ENCODE peak calls at places on chromosomes 1 and 21, in eight cellular contexts. G is CD4-positive, alpha-beta T cell; S is activated CD8-positive, alpha-beta memory T cell treated with anti-CD3 and anti-CD28 coated beads for 24 hours; L is GM23248; A is GM12865; M is activated T-helper 1 cell treated with Interleukin-2 at 50 U/mL for 16 hours; Y is SJSA1; D is T-helper 17 cell. X is an unnamed sample.

GRCh38 chr1:33335020-33335419 is 14.1 kb upstream of the A3GALT2 start:
- DNase-seq in G (no peak), S (no peak), L (peak; percentile 26), A (no peak), M (no peak), Y (no peak), D (no peak), X (no peak)

GRCh38 chr1:116667577-116668105 is at the start of gene IGSF3:
- DNase-seq in G (peak; percentile 44), S (peak; percentile 74), L (peak; percentile 64), A (peak; percentile 52), M (peak; percentile 22), Y (peak; percentile 66), D (peak; percentile 16), X (peak; percentile 82)

GRCh38 chr1:231124746-231125145 is 37.1 kb upstream of the TRIM67 start:
- DNase-seq in G (no peak), S (no peak), L (no peak), A (no peak), M (no peak), Y (no peak), D (no peak), X (no peak)

GRCh38 chr1:185704181-185704580 is 30.0 kb upstream of the HMCN1 start:
- DNase-seq in G (no peak), S (no peak), L (no peak), A (no peak), M (no peak), Y (no peak), D (no peak), X (no peak)

GRCh38 chr1:14915356-14916054 is 238.0 kb upstream of the TMEM51 start:
- DNase-seq in G (peak; percentile 36), S (peak; percentile 75), L (peak; percentile 56), A (peak; percentile 58), M (peak; percentile 3), Y (peak; percentile 62), D (peak; percentile 15), X (peak; percentile 32)

GRCh38 chr1:84355556-84355955 is 42.7 kb upstream of the DNASE2B start:
- DNase-seq in G (no peak), S (no peak), L (no peak), A (no peak), M (no peak), Y (no peak), D (no peak), X (no peak)

GRCh38 chr1:20678599-20678998 is 17.4 kb upstream of the DDOST start:
- DNase-seq in G (no peak), S (no peak), L (no peak), A (peak; percentile 84), M (no peak), Y (no peak), D (no peak), X (no peak)

GRCh38 chr1:228471762-228472398 is 15.3 kb upstream of the RNF187 start:
- DNase-seq in G (no peak), S (no peak), L (peak; percentile 78), A (peak; percentile 69), M (no peak), Y (no peak), D (no peak), X (no peak)

GRCh38 chr1:200041337-200042118 is 14.0 kb downstream of the NR5A2 start:
- DNase-seq in G (no peak), S (no peak), L (no peak), A (no peak), M (no peak), Y (no peak), D (no peak), X (no peak)

GRCh38 chr1:55720243-55720642 is 505.1 kb upstream of the USP24 start:
- DNase-seq in G (no peak), S (no peak), L (peak; percentile 44), A (no peak), M (no peak), Y (no peak), D (no peak), X (peak; percentile 55)

GRCh38 chr1:109112056-109112651 is 1.8 kb upstream of the ELAPOR1 start:
- DNase-seq in G (no peak), S (no peak), L (peak; percentile 73), A (peak; percentile 39), M (no peak), Y (no peak), D (no peak), X (no peak)

GRCh38 chr1:161038523-161039153 is at the start of gene TSTD1:
- DNase-seq in G (peak; percentile 86), S (peak; percentile 92), L (no peak), A (peak; percentile 90), M (peak; percentile 81), Y (no peak), D (peak; percentile 82), X (peak; percentile 52)

GRCh38 chr21:44931501-44932365 is 8.1 kb upstream of the SLX9 start:
- DNase-seq in G (no peak), S (peak; percentile 71), L (peak; percentile 25), A (peak; percentile 40), M (no peak), Y (no peak), D (no peak), X (peak; percentile 15)

GRCh38 chr1:102970496-102971078 is 137.7 kb downstream of the COL11A1 start:
- DNase-seq in G (no peak), S (no peak), L (peak; percentile 81), A (peak; percentile 70), M (no peak), Y (peak; percentile 44), D (no peak), X (no peak)

GRCh38 chr1:207753611-207754010 is 1.8 kb downstream of the CD46 start:
- DNase-seq in G (no peak), S (no peak), L (no peak), A (no peak), M (no peak), Y (no peak), D (no peak), X (no peak)

GRCh38 chr1:16209132-16209846 is 3.2 kb downstream of the ARHGEF19 start:
- DNase-seq in G (no peak), S (no peak), L (no peak), A (no peak), M (no peak), Y (no peak), D (no peak), X (no peak)

GRCh38 chr1:163706915-163707314 is 385.2 kb downstream of the NUF2 start:
- DNase-seq in G (no peak), S (no peak), L (no peak), A (no peak), M (no peak), Y (no peak), D (no peak), X (no peak)

GRCh38 chr1:162475089-162475488 is 22.5 kb upstream of the UHMK1 start:
- DNase-seq in G (no peak), S (no peak), L (peak; percentile 4), A (no peak), M (no peak), Y (no peak), D (no peak), X (no peak)

GRCh38 chr1:184753608-184754478 is 815 bp downstream of the EDEM3 start:
- DNase-seq in G (peak; percentile 57), S (no peak), L (peak; percentile 59), A (peak; percentile 64), M (peak; percentile 19), Y (peak; percentile 48), D (no peak), X (peak; percentile 39)

GRCh38 chr1:9242338-9242969 is 7.9 kb downstream of the H6PD start:
- DNase-seq in G (no peak), S (no peak), L (no peak), A (no peak), M (no peak), Y (no peak), D (no peak), X (peak; percentile 86)

GRCh38 chr1:175708787-175709186 is 34.6 kb downstream of the TNR start:
- DNase-seq in G (no peak), S (no peak), L (no peak), A (peak; percentile 46), M (no peak), Y (no peak), D (no peak), X (no peak)

GRCh38 chr1:10686404-10687040 is 109.9 kb downstream of the CASZ1 start:
- DNase-seq in G (no peak), S (no peak), L (no peak), A (no peak), M (no peak), Y (no peak), D (no peak), X (no peak)

GRCh38 chr1:56216173-56216572 is 363.2 kb downstream of the PLPP3 start:
- DNase-seq in G (no peak), S (no peak), L (peak; percentile 84), A (no peak), M (no peak), Y (no peak), D (no peak), X (no peak)

GRCh38 chr1:51920130-51920529 is 41.6 kb upstream of the NRDC start:
- DNase-seq in G (no peak), S (no peak), L (peak; percentile 26), A (no peak), M (no peak), Y (no peak), D (no peak), X (no peak)

GRCh38 chr1:242224426-242224825 is 225.5 kb upstream of the MAP1LC3C start:
- DNase-seq in G (no peak), S (no peak), L (no peak), A (no peak), M (no peak), Y (no peak), D (no peak), X (no peak)

GRCh38 chr1:210750468-210750867 is 383.5 kb downstream of the KCNH1 start:
- DNase-seq in G (no peak), S (no peak), L (no peak), A (no peak), M (no peak), Y (no peak), D (no peak), X (no peak)